ENCODE peak calls at places on chromosomes 11 and 22, in seven cellular contexts. H is GM23248; M is naive thymus-derived CD8-positive, alpha-beta T cell; I is aorta; U is activated CD8-positive, alpha-beta memory T cell treated with anti-CD3 and anti-CD28 coated beads for 24 hours; K is thoracic aorta; R is activated naive CD4-positive, alpha-beta T cell treated with anti-CD3 and anti-CD28 coated beads, Interleukin-2, amount 50 U/mL, for 16 hours. S is an unnamed sample.

GRCh38 chr11:132402056-132402684 is 1031.8 kb downstream of the NTM start:
- DNase-seq in I (no peak), R (no peak), M (no peak), U (no peak), K (no peak), H (peak; percentile 73), S (peak; percentile 56)

GRCh38 chr22:22061085-22062077 is 78.8 kb upstream of the TOP3B start:
- DNase-seq in K (no peak), I (no peak), R (no peak), U (no peak), M (no peak), H (peak; percentile 66), S (peak; percentile 4)

GRCh38 chr11:92839450-92839849 is 130.0 kb upstream of the MTNR1B start:
- DNase-seq in K (no peak), U (no peak), H (no peak), I (no peak), R (no peak), M (no peak), S (no peak)

GRCh38 chr22:21850660-21851059 is 16.8 kb downstream of the MAPK1 start:
- DNase-seq in R (no peak), U (no peak), H (no peak), I (no peak), K (no peak), M (no peak), S (no peak)

GRCh38 chr11:3617990-3618389 is 23.8 kb downstream of the ART5 start:
- DNase-seq in K (no peak), M (no peak), I (peak; percentile 9), U (no peak), R (no peak), H (no peak), S (no peak)

GRCh38 chr11:80899381-80899780 is 1458.6 kb upstream of the TENM4 start:
- DNase-seq in I (no peak), R (no peak), H (peak; percentile 48), M (no peak), K (no peak), U (no peak), S (no peak)

GRCh38 chr22:45008853-45009751 is 703 bp downstream of the PHF21B start:
- DNase-seq in H (peak; percentile 32), I (no peak), M (no peak), U (peak; percentile 63), R (no peak), K (no peak), S (no peak)

GRCh38 chr22:23234409-23235161 is 54.3 kb downstream of the BCR start:
- DNase-seq in K (no peak), U (no peak), H (no peak), R (no peak), I (no peak), M (no peak), S (no peak)

GRCh38 chr22:37843746-37844089 is 416 bp downstream of the ANKRD54 start:
- DNase-seq in K (no peak), R (peak; percentile 59), U (no peak), I (peak; percentile 86), M (no peak), H (peak; percentile 74), S (peak; percentile 51)

GRCh38 chr11:44006882-44007495 is 40.8 kb upstream of the ACCSL start:
- DNase-seq in M (no peak), H (no peak), R (no peak), K (no peak), U (peak; percentile 38), I (peak; percentile 87), S (no peak)

GRCh38 chr22:48860557-48860956 is 967.1 kb downstream of the BRD1 start:
- DNase-seq in K (no peak), I (no peak), R (no peak), U (no peak), M (no peak), H (no peak), S (no peak)

GRCh38 chr22:21038405-21038804 is 6.0 kb upstream of the SLC7A4 start:
- DNase-seq in H (peak; percentile 38), U (no peak), R (no peak), I (no peak), M (no peak), K (no peak), S (no peak)

GRCh38 chr22:40261783-40262182 is 84.1 kb downstream of the TNRC6B start:
- DNase-seq in U (no peak), H (no peak), M (no peak), R (no peak), I (no peak), K (no peak), S (no peak)

GRCh38 chr11:118910309-118911112 is 15.2 kb downstream of the BCL9L start:
- DNase-seq in M (peak; percentile 54), I (peak; percentile 93), U (peak; percentile 79), R (peak; percentile 55), H (peak; percentile 98), K (no peak), S (peak; percentile 92)

GRCh38 chr11:59221438-59221837 is 8.7 kb upstream of the MPEG1 start:
- DNase-seq in I (no peak), R (no peak), U (no peak), K (no peak), M (no peak), H (peak; percentile 69), S (no peak)

GRCh38 chr11:117585631-117586030 is 211.4 kb downstream of the DSCAML1 start:
- DNase-seq in U (no peak), M (no peak), I (peak; percentile 30), R (no peak), K (no peak), H (no peak), S (no peak)

GRCh38 chr11:105923814-105924213 is 98.2 kb downstream of the MSANTD4 start:
- DNase-seq in U (no peak), R (no peak), K (no peak), I (no peak), H (peak; percentile 62), M (no peak), S (no peak)

GRCh38 chr11:12290477-12290922 is 86.9 kb upstream of the PARVA start:
- DNase-seq in H (no peak), R (no peak), U (no peak), I (no peak), K (no peak), M (no peak), S (no peak)

GRCh38 chr11:45028921-45029680 is 78.4 kb upstream of the TP53I11 start:
- DNase-seq in I (no peak), H (no peak), M (no peak), K (no peak), U (no peak), R (no peak), S (no peak)

GRCh38 chr11:30583505-30584280 is 2.5 kb downstream of the MPPED2 start:
- DNase-seq in I (peak; percentile 82), M (no peak), H (peak; percentile 12), R (no peak), K (peak; percentile 21), U (no peak), S (no peak)

GRCh38 chr22:17920145-17920605 is 104.2 kb downstream of the MICAL3 start:
- DNase-seq in H (no peak), U (no peak), K (no peak), R (no peak), M (no peak), I (no peak), S (peak; percentile 55)

GRCh38 chr11:73323464-73323863 is 15.4 kb downstream of the ARHGEF17 start:
- DNase-seq in U (no peak), K (peak; percentile 80), M (no peak), R (no peak), H (peak; percentile 87), I (peak; percentile 98), S (no peak)

GRCh38 chr11:69539416-69540117 is 58.1 kb downstream of the LINC01488 start:
- DNase-seq in U (no peak), M (no peak), R (no peak), K (no peak), H (no peak), I (peak; percentile 72), S (no peak)

GRCh38 chr11:19161651-19162050 is 40.1 kb downstream of the CSRP3 start:
- DNase-seq in R (no peak), M (no peak), U (no peak), K (no peak), H (no peak), I (no peak), S (no peak)

GRCh38 chr11:30012346-30012745 is 4.5 kb downstream of the KCNA4 start:
- DNase-seq in M (no peak), R (no peak), U (no peak), K (no peak), I (no peak), H (no peak), S (no peak)

GRCh38 chr11:65424200-65425104 is 1.9 kb downstream of the NEAT1 start:
- DNase-seq in K (no peak), M (peak; percentile 65), U (peak; percentile 86), H (peak; percentile 80), R (peak; percentile 77), I (peak; percentile 86), S (peak; percentile 47)

GRCh38 chr11:7204778-7205177 is 46.9 kb upstream of the SYT9 start:
- DNase-seq in I (no peak), K (no peak), M (no peak), U (no peak), H (peak; percentile 60), R (no peak), S (no peak)

GRCh38 chr22:24230911-24231656 is 13.8 kb downstream of the GGT5 start:
- DNase-seq in M (peak; percentile 26), K (no peak), U (peak; percentile 87), R (peak; percentile 67), I (peak; percentile 85), H (peak; percentile 11), S (no peak)

GRCh38 chr11:9750551-9750950 is 86.7 kb downstream of the SWAP70 start:
- DNase-seq in K (no peak), U (no peak), H (no peak), R (no peak), I (no peak), M (no peak), S (no peak)

GRCh38 chr11:3995307-3995706 is 99.3 kb upstream of the RRM1 start:
- DNase-seq in U (no peak), M (no peak), H (peak; percentile 7), R (no peak), K (no peak), I (no peak), S (no peak)